ENCODE peak calls at places on chromosomes 5 and 9, in nine cellular contexts. E, X, L, O, I, G, S, U and R are unnamed samples.

GRCh38 chr9:137333016-137333726 is 31.1 kb upstream of the NRARP start:
- DNase-seq in I (no peak), U (no peak), X (no peak), O (no peak), G (no peak), S (no peak), L (no peak), E (peak), R (no peak)

GRCh38 chr5:106154280-106154716 is 1516.4 kb downstream of the EFNA5 start:
- DNase-seq in S (no peak), G (no peak), X (no peak), E (no peak), U (no peak), L (no peak), O (no peak), I (no peak), R (no peak)

GRCh38 chr5:8826491-8826890 is 719.4 kb downstream of the SEMA5A start:
- DNase-seq in O (no peak), E (peak), G (no peak), X (no peak), S (no peak), U (no peak), L (no peak), I (no peak), R (peak)

GRCh38 chr5:68230285-68230684 is 14.7 kb downstream of the PIK3R1 start:
- DNase-seq in S (no peak), O (no peak), X (no peak), G (no peak), L (no peak), E (no peak), I (no peak), U (no peak), R (no peak)

GRCh38 chr5:91022518-91022917 is 360.6 kb downstream of the ARRDC3 start:
- DNase-seq in I (no peak), E (peak), S (no peak), L (no peak), X (no peak), O (no peak), G (no peak), U (no peak), R (no peak)

GRCh38 chr5:38540348-38540747 is 16.1 kb downstream of the LIFR start:
- DNase-seq in U (no peak), O (no peak), G (no peak), I (peak), X (no peak), S (no peak), E (no peak), L (no peak), R (no peak)

GRCh38 chr9:123756484-123757106 is 173.3 kb downstream of the DENND1A start:
- DNase-seq in I (no peak), X (no peak), S (no peak), G (no peak), L (no peak), E (no peak), O (no peak), U (no peak), R (no peak)

GRCh38 chr5:131685514-131686171 is 50.6 kb upstream of the RAPGEF6 start:
- DNase-seq in E (no peak), G (no peak), I (no peak), S (peak), X (no peak), O (no peak), L (no peak), U (no peak), R (no peak)

GRCh38 chr5:40983781-40984180 is 74.5 kb downstream of the C7 start:
- DNase-seq in G (no peak), O (no peak), E (peak), S (no peak), X (no peak), I (no peak), U (no peak), L (no peak), R (peak)

GRCh38 chr5:83567741-83568530 is 96.4 kb downstream of the VCAN start:
- DNase-seq in E (peak), I (no peak), X (no peak), L (peak), G (no peak), O (no peak), U (no peak), S (peak), R (peak)

GRCh38 chr9:88322906-88323566 is 65.2 kb upstream of the SPIN1 start:
- DNase-seq in L (peak), O (peak), U (peak), G (peak), S (peak), E (peak), I (no peak), X (no peak), R (peak)

GRCh38 chr5:55021465-55021864 is 2.6 kb upstream of the GZMK start:
- DNase-seq in X (no peak), O (no peak), U (no peak), G (no peak), I (peak), S (no peak), L (no peak), E (no peak), R (no peak)

GRCh38 chr5:142982821-142983200 is 212.6 kb downstream of the ARHGAP26 start:
- DNase-seq in L (no peak), O (no peak), G (no peak), E (no peak), U (no peak), I (no peak), X (no peak), S (no peak), R (no peak)

GRCh38 chr9:99103909-99104458 is 929 bp upstream of the TGFBR1 start:
- DNase-seq in U (peak), X (peak), E (peak), L (peak), I (no peak), G (no peak), O (peak), S (peak), R (peak)